ENCODE peak calls at places on chromosomes 13 and 19, in four cellular contexts. O is heart left ventricle, N is heart right ventricle, Y is fibroblast of lung. H is an unnamed sample. For H3K4me1 and H3K27me3, the result is how much of the 10 kb centered on the place peaks cover.

GRCh38 chr13:30872195-30872594 is 33.9 kb upstream of the MEDAG start:
- DNase-seq in N (no peak), Y (no peak), O (no peak), H (no peak)

GRCh38 chr19:46802152-46802551 is 13.8 kb upstream of the SLC1A5 start:
- DNase-seq in O (no peak), Y (no peak), N (no peak), H (no peak)

GRCh38 chr19:2207991-2208860 is 27.9 kb downstream of the PLEKHJ1 start:
- DNase-seq in O (no peak), Y (peak), N (peak), H (peak)

GRCh38 chr19:1340681-1341469 is 42.8 kb upstream of the NDUFS7 start:
- DNase-seq in Y (no peak), N (no peak), O (no peak), H (no peak)

GRCh38 chr13:34155931-34156607 is 338.1 kb downstream of the RFC3 start:
- DNase-seq in N (no peak), Y (peak), O (no peak), H (peak)

GRCh38 chr13:48429886-48430285 is 17.0 kb upstream of the LPAR6 start:
- DNase-seq in O (no peak), N (no peak), Y (no peak), H (no peak)

GRCh38 chr19:44807652-44808462 is 1.0 kb upstream of the BCAM start:
- DNase-seq in O (no peak), Y (peak), N (peak), H (peak)

GRCh38 chr19:5591476-5591875 is 23.7 kb upstream of the TINCR start:
- DNase-seq in Y (no peak), N (no peak), O (no peak), H (no peak)

GRCh38 chr19:2321565-2322283 is 6.7 kb downstream of the LSM7 start:
- DNase-seq in N (no peak), Y (no peak), O (no peak), H (no peak)

GRCh38 chr19:46466536-46467199 is 4.7 kb downstream of the PNMA8A start:
- DNase-seq in N (no peak), Y (peak), O (no peak), H (no peak)

GRCh38 chr19:21492932-21493906 is 12.2 kb upstream of the ZNF429 start:
- DNase-seq in Y (no peak), O (no peak), N (no peak), H (no peak)

GRCh38 chr19:45444318-45445041 is 20.8 kb upstream of the ERCC1 start:
- DNase-seq in Y (peak), O (peak), N (peak), H (peak)

GRCh38 chr19:7860166-7860901 is 13.9 kb downstream of the PRR36 start:
- DNase-seq in O (no peak), N (no peak), Y (no peak), H (no peak)

GRCh38 chr19:39247701-39248664 is 673 bp downstream of the IFNL4 start:
- DNase-seq in N (no peak), O (no peak), Y (peak), H (no peak)

GRCh38 chr13:23480324-23480723 is 46.8 kb upstream of the SACS start:
- DNase-seq in N (no peak), Y (no peak), O (no peak), H (no peak)

GRCh38 chr13:39407138-39407537 is 195.9 kb downstream of the LHFPL6 start:
- DNase-seq in N (no peak), Y (no peak), O (no peak), H (no peak)

GRCh38 chr13:39405107-39405506 is 197.9 kb downstream of the LHFPL6 start:
- DNase-seq in O (no peak), Y (no peak), N (no peak), H (no peak)

GRCh38 chr13:39407786-39408185 is 195.2 kb downstream of the LHFPL6 start:
- DNase-seq in Y (no peak), O (no peak), N (no peak), H (no peak)

GRCh38 chr13:39405596-39405995 is 197.4 kb downstream of the LHFPL6 start:
- DNase-seq in O (no peak), N (no peak), Y (no peak), H (no peak)

DNA sequence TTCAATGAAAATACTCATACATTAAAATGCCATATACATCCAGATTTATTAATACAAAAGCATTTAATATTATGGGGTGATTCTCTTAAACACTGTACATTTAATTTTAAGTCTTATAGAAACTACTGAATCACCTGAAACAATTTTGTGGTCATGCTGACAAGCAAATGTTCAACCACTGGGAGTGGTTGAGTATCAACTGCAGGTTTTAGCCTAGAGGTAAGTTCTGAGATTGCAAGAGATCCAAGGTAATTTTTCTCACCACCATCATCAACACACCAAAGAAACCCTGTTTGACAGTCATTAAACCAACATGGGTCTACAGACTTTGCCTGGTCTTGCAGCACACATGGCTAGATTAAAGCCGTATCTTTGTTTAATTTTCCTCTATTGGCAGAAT is 196.3 kb downstream of the LHFPL6 start:
- DNase-seq in O (no peak), N (no peak), Y (no peak), H (no peak)
- H3K4me1 ChIP-seq in O (half or more), N (half or more), Y (under half), H (under half)

DNA sequence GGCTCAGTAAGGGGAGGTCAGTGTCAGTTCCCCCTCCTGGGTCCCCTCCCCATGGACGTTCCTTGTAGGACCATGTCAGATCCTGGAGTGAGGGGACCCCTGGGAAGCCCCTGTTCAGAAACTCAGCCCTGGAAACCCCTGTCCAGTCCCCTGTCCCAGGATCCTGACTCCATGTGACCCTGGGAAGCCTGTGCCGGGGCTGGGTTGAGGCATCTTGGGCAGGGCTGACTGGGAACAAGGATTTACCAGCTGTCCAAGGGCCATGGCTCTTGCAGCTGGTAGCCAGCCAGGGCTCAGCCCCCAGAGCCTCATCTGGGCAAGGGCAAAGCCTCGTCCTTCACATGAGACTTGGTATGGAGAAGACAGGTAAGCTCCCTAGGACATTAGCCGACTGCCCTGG is 25.1 kb downstream of the CEACAM4 start:
- DNase-seq in O (no peak), N (no peak), Y (no peak), H (no peak)
- H3K27me3 ChIP-seq in O (under half), N (under half), Y (under half), H (under half)

GRCh38 chr19:16074488-16075365 is 1.6 kb upstream of the TPM4 start:
- DNase-seq in Y (no peak), N (no peak), O (no peak), H (no peak)
- H3K27ac ChIP-seq in Y (no peak), N (no peak), O (peak), H (no peak)

GRCh38 chr13:108407495-108407894 is 138.0 kb downstream of the TNFSF13B start:
- DNase-seq in O (no peak), Y (no peak), N (no peak), H (no peak)
- H3K4me1 ChIP-seq in O (under half), Y (under half), N (under half), H (under half)

GRCh38 chr13:112073245-112074138 is 6.5 kb downstream of the SOX1 start:
- DNase-seq in N (no peak), Y (no peak), O (no peak), H (no peak)

GRCh38 chr13:112071902-112072530 is 5.1 kb downstream of the SOX1 start:
- DNase-seq in O (no peak), N (no peak), Y (no peak), H (no peak)

GRCh38 chr13:112074139-112074710 is 7.3 kb downstream of the SOX1 start:
- DNase-seq in O (no peak), Y (no peak), N (no peak), H (no peak)

GRCh38 chr13:112071011-112071901 is 4.3 kb downstream of the SOX1 start:
- DNase-seq in O (no peak), N (no peak), Y (no peak), H (no peak)

GRCh38 chr13:112072531-112073244 is 5.7 kb downstream of the SOX1 start:
- DNase-seq in N (peak), O (no peak), Y (peak), H (no peak)
- H3K27me3 ChIP-seq in N (half or more), O (half or more), Y (under half), H (under half)

DNA sequence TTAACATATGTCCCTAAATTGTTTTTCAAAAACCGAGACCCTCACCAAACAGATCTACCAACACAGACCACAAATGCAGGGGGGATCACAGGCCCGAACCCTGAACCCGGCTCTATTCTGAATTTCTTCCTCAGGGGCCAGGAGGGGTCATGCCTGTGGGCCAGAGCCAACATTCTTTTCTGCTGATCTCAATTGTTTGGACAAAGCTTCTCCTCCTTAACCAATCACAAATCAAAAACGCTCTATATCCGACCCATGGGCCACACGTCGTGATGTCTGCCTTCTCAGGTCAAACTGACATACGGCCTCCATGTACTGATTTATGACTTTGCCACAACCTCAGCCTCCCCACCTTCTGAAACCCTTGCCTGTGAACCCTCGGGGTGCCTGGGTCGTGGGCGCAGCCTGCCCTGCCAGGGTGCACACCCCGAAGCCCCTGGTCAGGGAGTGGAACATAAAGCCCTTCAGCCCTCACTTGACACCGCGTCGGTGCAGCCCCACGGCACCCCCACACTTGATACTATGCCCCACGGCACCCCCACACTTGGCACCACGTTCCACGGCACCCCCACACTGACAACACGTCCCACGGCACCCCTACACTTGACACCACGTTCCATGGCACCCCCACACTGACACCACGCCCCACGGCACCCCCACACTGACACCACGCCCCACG is 58.4 kb upstream of the C13orf46 start:
- DNase-seq in O (no peak), Y (peak), N (no peak), H (no peak)
- H3K27ac ChIP-seq in O (no peak), Y (peak), N (no peak), H (no peak)

DNA sequence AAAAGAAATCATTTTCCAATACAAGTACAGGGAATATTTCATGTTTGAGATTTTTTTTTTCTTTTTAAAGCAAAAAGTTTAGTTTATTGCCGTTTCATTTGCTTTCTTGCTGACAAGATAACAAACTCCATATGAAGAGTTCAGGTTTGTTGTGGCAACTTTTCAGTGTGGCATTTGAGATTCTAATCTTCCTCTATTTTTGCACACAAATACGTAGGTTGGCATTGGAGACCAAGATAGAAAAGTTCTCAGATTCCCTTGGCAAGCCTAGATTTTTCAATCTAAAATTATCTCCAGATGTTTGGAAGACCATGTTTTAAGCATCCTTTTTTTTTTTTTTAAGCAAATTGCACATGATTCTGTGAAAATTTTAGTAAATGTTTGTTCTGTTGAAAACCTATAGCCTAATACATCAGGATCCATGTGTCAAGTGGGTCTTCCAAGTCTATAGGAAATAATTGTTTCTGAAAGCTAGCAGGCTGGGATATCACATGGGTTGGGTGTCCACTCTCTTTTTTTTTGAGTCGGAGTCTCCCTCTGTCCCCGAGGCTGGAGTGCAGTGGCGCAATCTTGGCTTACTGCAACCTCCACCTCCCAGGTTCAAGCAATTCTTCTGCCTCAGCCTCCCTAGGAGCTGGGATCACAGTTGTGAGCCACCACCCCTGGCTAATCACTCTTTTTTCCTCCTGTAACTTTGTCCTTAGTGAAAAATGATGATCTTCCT is 2.6 kb downstream of the GARRE1 start:
- DNase-seq in Y (no peak), N (no peak), O (no peak), H (no peak)
- H3K4me1 ChIP-seq in Y (under half), N (under half), O (half or more), H (under half)

DNA sequence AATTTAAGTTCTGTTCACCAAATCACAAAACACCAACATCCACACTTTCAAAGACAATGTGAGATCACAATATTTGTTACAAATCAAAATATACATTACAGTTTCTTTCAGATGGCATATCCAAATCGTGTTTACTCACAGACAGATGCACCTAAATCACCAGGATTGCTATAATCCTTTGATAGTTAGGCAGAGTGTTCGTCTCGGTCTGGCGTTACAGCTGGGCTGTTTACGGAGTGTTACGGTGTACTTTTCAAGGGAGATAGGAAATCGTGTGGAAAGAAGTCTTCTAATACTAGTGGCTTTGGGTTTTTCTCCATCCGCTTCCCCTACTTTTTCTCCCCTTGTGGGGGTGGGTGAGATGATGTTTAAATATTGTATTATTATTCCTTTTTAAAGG is 1.9 kb downstream of the MAB21L1 start:
- DNase-seq in O (no peak), Y (no peak), N (no peak), H (no peak)
- H3K27me3 ChIP-seq in O (under half), Y (under half), N (under half), H (under half)

H was measured in small intestine.